ENCODE peak calls at places on chromosomes 13 and 19, in nine cellular contexts. T is heart left ventricle, X is GM06990, H is Calu3, D is PC-9, I is colonic mucosa, S is cardiac muscle cell, M is PC-3, W is nephron progenitor cell. L is an unnamed sample.

GRCh38 chr19:13314761-13315160 is 164.6 kb downstream of the IER2 start:
- DNase-seq in I (no peak), H (no peak), M (no peak), T (no peak), X (no peak), S (no peak), W (no peak), D (no peak), L (no peak)

GRCh38 chr13:44746690-44747089 is 170.6 kb upstream of the TSC22D1 start:
- DNase-seq in H (no peak), S (no peak), T (no peak), X (no peak), I (no peak), D (no peak), M (no peak), W (no peak), L (no peak)

GRCh38 chr13:39655569-39656324 is at the start of gene COG6:
- DNase-seq in I (peak; percentile 94), H (peak; percentile 90), S (peak; percentile 86), W (peak; percentile 94), D (peak; percentile 90), M (peak; percentile 86), T (peak; percentile 94), X (peak; percentile 94), L (peak; percentile 98)

GRCh38 chr13:40116008-40116407 is 460.5 kb downstream of the COG6 start:
- DNase-seq in H (peak; percentile 67), S (peak; percentile 96), I (peak; percentile 75), M (peak; percentile 72), D (peak; percentile 48), T (no peak), X (no peak), W (no peak), L (no peak)

GRCh38 chr13:87498681-87499080 is 172.5 kb upstream of the SLITRK5 start:
- DNase-seq in X (no peak), S (no peak), I (no peak), D (peak; percentile 1), H (no peak), M (peak; percentile 30), T (no peak), W (peak; percentile 41), L (peak; percentile 50)

GRCh38 chr13:95256086-95256485 is 45.2 kb downstream of the ABCC4 start:
- DNase-seq in I (no peak), D (peak; percentile 77), X (no peak), W (no peak), T (no peak), S (peak; percentile 84), M (peak; percentile 94), H (peak; percentile 37), L (no peak)

GRCh38 chr13:88142653-88143052 is 471.5 kb downstream of the SLITRK5 start:
- DNase-seq in T (no peak), M (no peak), X (no peak), H (no peak), I (no peak), S (no peak), D (no peak), W (no peak), L (no peak)

GRCh38 chr19:40249201-40249600 is 22.7 kb upstream of the CCNP start:
- DNase-seq in H (no peak), I (no peak), M (no peak), S (no peak), T (no peak), W (no peak), D (no peak), X (no peak), L (no peak)

GRCh38 chr13:46145950-46146349 is 36.0 kb downstream of the LCP1 start:
- DNase-seq in M (no peak), I (no peak), X (no peak), S (no peak), H (no peak), D (no peak), T (no peak), W (no peak), L (no peak)

GRCh38 chr13:46149272-46150133 is 32.5 kb downstream of the LCP1 start:
- DNase-seq in X (no peak), T (no peak), H (no peak), I (no peak), S (no peak), M (peak; percentile 46), D (no peak), W (no peak), L (no peak)

GRCh38 chr13:46143239-46143701 is 38.4 kb upstream of the CPB2 start:
- DNase-seq in M (peak; percentile 41), H (no peak), S (no peak), W (no peak), D (no peak), X (no peak), T (no peak), I (no peak), L (no peak)

GRCh38 chr13:46150134-46150693 is 31.8 kb downstream of the LCP1 start:
- DNase-seq in T (no peak), X (no peak), M (no peak), W (no peak), H (no peak), D (no peak), S (no peak), I (no peak), L (no peak)

GRCh38 chr13:46146898-46147297 is 35.1 kb downstream of the LCP1 start:
- DNase-seq in M (no peak), T (no peak), D (no peak), S (peak; percentile 42), H (no peak), I (no peak), X (no peak), W (peak; percentile 32), L (peak; percentile 28)
- TF ChIP-seq CTCF in M (peak; percentile 11), T (no peak), D (no peak), S (peak; percentile 47), H (no peak), I (no peak), X (no peak), W (peak; percentile 17), L (no peak)

GRCh38 chr19:1357695-1358094 is 26.0 kb upstream of the NDUFS7 start:
- DNase-seq in S (no peak), H (no peak), W (no peak), X (no peak), D (no peak), M (no peak), I (no peak), T (no peak), L (no peak)

GRCh38 chr19:1355974-1356865 is 27.5 kb upstream of the NDUFS7 start:
- DNase-seq in D (no peak), I (peak; percentile 64), M (no peak), W (no peak), T (no peak), X (no peak), S (peak; percentile 37), H (no peak), L (no peak)

GRCh38 chr19:1353144-1353543 is 30.6 kb upstream of the NDUFS7 start:
- DNase-seq in I (no peak), H (no peak), W (no peak), S (no peak), D (no peak), T (no peak), X (no peak), M (no peak), L (no peak)

GRCh38 chr19:1355258-1355973 is 28.3 kb upstream of the NDUFS7 start:
- DNase-seq in M (peak; percentile 8), T (no peak), W (no peak), X (no peak), D (no peak), I (peak; percentile 41), H (no peak), S (peak; percentile 37), L (no peak)

DNA sequence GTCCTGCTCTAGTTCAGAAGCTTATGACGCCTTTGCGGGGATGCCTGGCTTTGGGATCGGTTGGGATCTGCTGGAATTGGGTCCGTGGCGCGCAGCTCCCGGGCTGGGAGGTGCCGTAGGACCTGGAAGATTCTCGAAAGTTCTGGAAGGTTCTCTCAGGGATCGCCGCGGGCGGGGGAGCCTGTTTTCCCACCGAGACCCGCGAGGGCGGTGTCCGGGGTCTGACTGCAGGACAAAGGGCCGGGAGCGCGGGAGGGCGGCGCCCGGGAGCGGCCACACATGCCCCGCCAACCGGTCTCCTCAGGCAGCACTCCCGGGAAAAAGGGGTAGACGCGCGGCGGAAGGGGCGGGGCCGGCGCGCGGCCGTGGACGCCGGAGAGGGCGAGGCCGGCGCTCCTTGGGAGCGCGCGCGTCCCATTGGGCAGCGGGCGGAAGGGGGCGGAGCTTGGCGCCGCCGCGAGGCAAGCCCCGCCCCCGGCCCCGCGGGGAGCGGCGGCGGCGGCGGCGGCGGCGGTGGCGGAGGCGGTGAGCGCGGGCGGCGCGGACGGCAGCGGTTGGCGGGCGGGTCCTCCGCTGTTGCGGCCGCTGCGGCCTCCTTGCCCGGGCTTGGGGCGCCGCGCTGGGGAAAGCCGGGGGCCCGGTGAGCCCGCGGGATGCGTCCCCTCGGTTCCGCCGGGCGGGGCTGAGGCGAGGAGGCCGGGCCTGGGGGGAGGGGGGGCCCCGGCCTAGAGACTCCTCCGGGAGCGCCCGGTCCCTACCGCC is 29.0 kb upstream of the NDUFS7 start:
- DNase-seq in T (peak; percentile 94), M (peak; percentile 87), S (peak; percentile 93), D (peak; percentile 87), I (peak; percentile 91), W (peak; percentile 91), X (peak; percentile 90), H (peak; percentile 89), L (peak; percentile 90)
- TF ChIP-seq CTCF in T (no peak), M (no peak), S (peak; percentile 6), D (no peak), I (no peak), W (no peak), X (no peak), H (no peak), L (no peak)

GRCh38 chr13:50167224-50167947 is 152.1 kb downstream of the KCNRG start:
- DNase-seq in I (no peak), X (no peak), S (no peak), W (no peak), H (no peak), D (no peak), M (no peak), T (no peak), L (no peak)

GRCh38 chr13:50167967-50168366 is 152.7 kb downstream of the KCNRG start:
- DNase-seq in T (no peak), W (no peak), H (no peak), I (no peak), M (no peak), S (no peak), D (no peak), X (no peak), L (no peak)

GRCh38 chr13:50168803-50169202 is 153.6 kb downstream of the KCNRG start:
- DNase-seq in D (no peak), S (no peak), I (no peak), W (no peak), T (no peak), X (no peak), M (no peak), H (no peak), L (no peak)

GRCh38 chr13:50171585-50172282 is 156.5 kb downstream of the KCNRG start:
- DNase-seq in X (no peak), T (no peak), W (no peak), D (no peak), H (no peak), M (no peak), S (no peak), I (no peak), L (no peak)

DNA sequence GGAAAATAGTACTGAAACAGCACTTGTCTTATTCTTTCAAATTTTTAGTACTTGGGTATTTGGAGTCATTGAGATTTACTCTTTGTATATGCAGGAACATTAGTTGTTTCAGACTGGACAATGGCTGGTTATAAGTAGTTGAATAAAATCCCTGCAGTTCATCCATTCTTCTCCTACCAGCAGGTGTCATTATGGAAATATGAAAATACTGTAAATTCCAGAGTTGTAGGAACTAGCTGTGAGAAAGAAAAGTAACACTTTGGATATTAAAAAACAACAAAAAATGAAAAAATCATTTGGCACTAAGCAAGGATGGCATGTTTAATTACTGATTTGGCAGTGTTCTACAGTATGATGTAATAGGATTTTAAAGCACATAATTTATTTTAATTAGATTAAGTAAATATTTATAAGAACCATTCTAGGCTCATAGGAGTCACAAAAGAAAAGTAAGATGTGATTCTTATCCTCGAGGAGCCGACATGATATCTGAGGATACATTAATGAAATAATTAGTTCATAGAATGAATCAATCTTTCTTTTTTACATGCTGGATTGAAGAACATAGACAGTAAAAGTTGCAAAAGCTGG is 155.3 kb downstream of the KCNRG start:
- DNase-seq in S (peak; percentile 53), W (no peak), D (no peak), I (no peak), M (peak; percentile 32), T (no peak), H (no peak), X (no peak), L (no peak)
- TF ChIP-seq CTCF in S (peak; percentile 46), W (no peak), D (peak; percentile 56), I (no peak), M (peak; percentile 62), T (no peak), H (no peak), X (no peak), L (no peak)

GRCh38 chr19:1377965-1378785 is 5.5 kb upstream of the NDUFS7 start:
- DNase-seq in M (no peak), S (no peak), I (no peak), T (no peak), H (no peak), W (no peak), X (no peak), D (no peak), L (no peak)
- TF ChIP-seq CTCF in M (no peak), S (no peak), I (no peak), T (no peak), H (no peak), W (no peak), X (no peak), D (no peak), L (no peak)

L was measured in endothelial cell.